ENCODE peak calls at places on chromosomes 4 and X, in four cellular contexts. H is IMR-90, Q is K562, X is HepG2. N is an unnamed sample.

GRCh38 chrX:1397441-1397840 is 5.5 kb upstream of the SLC25A6 start:
- DNase-seq in X (no peak), H (no peak), Q (no peak), N (no peak)

GRCh38 chrX:39624166-39624565 is 473.6 kb downstream of the BCOR start:
- DNase-seq in H (no peak), X (no peak), Q (no peak), N (no peak)

GRCh38 chrX:134885336-134886016 is 105.3 kb upstream of the SMIM10 start:
- DNase-seq in Q (no peak), H (no peak), X (peak; percentile 24), N (no peak)

GRCh38 chrX:12984629-12985303 is 9.9 kb downstream of the TMSB4X start:
- DNase-seq in X (no peak), Q (peak; percentile 24), H (peak; percentile 35), N (peak; percentile 76)

GRCh38 chrX:119455264-119455663 is 13.0 kb upstream of the SLC25A5 start:
- DNase-seq in X (no peak), Q (no peak), H (peak; percentile 69), N (peak; percentile 16)

GRCh38 chr4:23060776-23061175 is 368.0 kb downstream of the GBA3 start:
- DNase-seq in H (no peak), Q (no peak), X (no peak), N (no peak)

GRCh38 chr4:165537028-165537648 is 158.3 kb downstream of the CPE start:
- DNase-seq in H (peak; percentile 39), Q (peak; percentile 47), X (peak; percentile 40), N (peak; percentile 13)

GRCh38 chr4:6633091-6633906 is 7.2 kb upstream of the MRFAP1 start:
- DNase-seq in X (peak; percentile 82), H (peak; percentile 49), Q (no peak), N (no peak)

GRCh38 chr4:128295255-128295654 is 7.6 kb upstream of the PGRMC2 start:
- DNase-seq in H (no peak), X (no peak), Q (no peak), N (no peak)

GRCh38 chr4:147831452-147832192 is 99.7 kb downstream of the ARHGAP10 start:
- DNase-seq in Q (no peak), X (no peak), H (peak; percentile 93), N (peak; percentile 75)

GRCh38 chr4:87097075-87097474 is 123.3 kb downstream of the KLHL8 start:
- DNase-seq in H (no peak), X (no peak), Q (no peak), N (no peak)

GRCh38 chrX:38768079-38768478 is 33.2 kb upstream of the MID1IP1 start:
- DNase-seq in H (peak; percentile 33), X (no peak), Q (no peak), N (peak; percentile 11)

GRCh38 chr4:11769425-11769824 is 340.7 kb upstream of the HS3ST1 start:
- DNase-seq in H (peak; percentile 6), Q (no peak), X (no peak), N (no peak)
- TF ChIP-seq BHLHE40 in H (no peak), Q (no peak), X (no peak), N (no peak)

DNA sequence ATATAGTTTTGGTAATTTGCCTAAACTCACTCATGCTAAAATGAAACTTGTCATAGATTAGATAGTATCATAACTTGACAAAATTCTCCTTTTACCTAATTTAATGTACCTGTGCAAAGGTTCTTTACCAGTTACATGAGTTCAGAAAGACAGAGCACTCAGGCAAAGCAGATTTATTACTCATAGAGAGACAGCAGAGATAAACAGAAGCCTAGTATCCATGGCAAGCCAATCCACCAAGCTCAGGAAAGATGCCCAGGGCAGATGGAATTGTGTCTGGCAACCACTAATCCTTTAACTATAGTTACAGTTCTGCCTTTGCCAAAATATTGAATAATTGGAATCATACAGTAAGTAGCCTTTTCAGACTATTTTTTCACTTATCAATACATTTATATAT is 826.3 kb downstream of the TECRL start:
- DNase-seq in H (no peak), X (no peak), Q (no peak), N (no peak)
- TF ChIP-seq MAZ in H (no peak), X (no peak), Q (no peak), N (no peak)

GRCh38 chr4:40176602-40177001 is 20.2 kb upstream of the RHOH start:
- DNase-seq in H (no peak), X (no peak), Q (no peak), N (no peak)
- TF ChIP-seq BHLHE40 in H (no peak), X (no peak), Q (no peak), N (no peak)

GRCh38 chr4:14867847-14868246 is 134.4 kb upstream of the CPEB2 start:
- DNase-seq in Q (no peak), X (no peak), H (no peak), N (no peak)

GRCh38 chr4:14871676-14872430 is 130.4 kb upstream of the CPEB2 start:
- DNase-seq in X (peak; percentile 3), H (no peak), Q (no peak), N (peak; percentile 25)

GRCh38 chr4:14864967-14865366 is 137.3 kb upstream of the CPEB2 start:
- DNase-seq in H (no peak), X (no peak), Q (no peak), N (no peak)

GRCh38 chr4:14865804-14866203 is 136.5 kb upstream of the CPEB2 start:
- DNase-seq in Q (no peak), H (no peak), X (no peak), N (no peak)

GRCh38 chr4:14868426-14868825 is 133.9 kb upstream of the CPEB2 start:
- DNase-seq in Q (no peak), H (no peak), X (no peak), N (no peak)
- TF ChIP-seq MAZ in Q (no peak), H (no peak), X (no peak), N (no peak)

DNA sequence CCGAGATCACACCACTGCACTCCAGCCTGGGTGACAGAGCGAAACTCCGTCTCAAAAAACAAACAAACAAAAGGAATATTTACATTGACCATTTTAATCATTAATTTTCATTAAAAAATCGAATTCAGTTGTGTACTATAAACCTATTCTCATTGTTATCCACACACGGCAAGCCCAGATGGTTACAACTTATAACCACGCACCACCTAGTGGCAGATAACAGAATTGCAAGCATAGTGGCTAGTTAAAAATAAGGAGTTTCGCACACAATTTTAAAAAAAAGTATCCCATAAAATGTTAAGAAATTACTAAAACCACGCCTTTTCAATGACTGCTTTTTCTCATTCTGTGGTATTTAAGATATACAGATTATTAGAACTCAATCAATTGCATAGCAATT is 25.4 kb downstream of the MBNL3 start:
- DNase-seq in H (peak; percentile 6), X (no peak), Q (peak; percentile 38), N (no peak)
- TF ChIP-seq BHLHE40 in H (no peak), X (no peak), Q (no peak), N (no peak)

GRCh38 chrX:31633349-31633748 is 561.5 kb upstream of the FTHL17 start:
- DNase-seq in Q (no peak), H (no peak), X (no peak), N (no peak)
- TF ChIP-seq MAZ in Q (no peak), H (no peak), X (no peak), N (no peak)

N was measured in A549.